ENCODE peak calls at places on chromosomes 6 and 20, in six cellular contexts. One of them, this sample, is unnamed.

GRCh38 chr20:47304287-47304686 is 52.2 kb downstream of the ZMYND8 start:
- DNase-seq in HCT116: no peak
- DNase-seq in HepG2: no peak
- DNase-seq in GM12878: no peak
- DNase-seq in K562: no peak
- DNase-seq in H1: no peak
- DNase-seq in this sample: peak

GRCh38 chr6:169857343-169858292 is 106.2 kb downstream of the ERMARD start:
- DNase-seq in HCT116: no peak
- DNase-seq in HepG2: no peak
- DNase-seq in GM12878: no peak
- DNase-seq in K562: no peak
- DNase-seq in H1: no peak
- DNase-seq in this sample: no peak

GRCh38 chr6:2952557-2953095 is 18.7 kb downstream of the SERPINB6 start:
- DNase-seq in HCT116: peak
- DNase-seq in HepG2: peak
- DNase-seq in GM12878: no peak
- DNase-seq in K562: peak
- DNase-seq in H1: peak
- DNase-seq in this sample: peak

GRCh38 chr6:10567256-10568041 is 46.3 kb downstream of the GCNT2 start:
- DNase-seq in HCT116: no peak
- DNase-seq in HepG2: peak
- DNase-seq in GM12878: no peak
- DNase-seq in K562: no peak
- DNase-seq in H1: no peak
- DNase-seq in this sample: no peak

GRCh38 chr20:46709055-46709458 is 392 bp upstream of the SLC2A10 start:
- DNase-seq in HCT116: no peak
- DNase-seq in HepG2: no peak
- DNase-seq in GM12878: no peak
- DNase-seq in K562: no peak
- DNase-seq in H1: no peak
- DNase-seq in this sample: no peak

GRCh38 chr6:97322811-97323210 is 39.8 kb upstream of the MMS22L start:
- DNase-seq in HCT116: no peak
- DNase-seq in HepG2: no peak
- DNase-seq in GM12878: no peak
- DNase-seq in K562: no peak
- DNase-seq in H1: no peak
- DNase-seq in this sample: no peak

GRCh38 chr6:32116674-32117073 is 7.5 kb upstream of the TNXB start:
- DNase-seq in HCT116: no peak
- DNase-seq in HepG2: peak
- DNase-seq in GM12878: no peak
- DNase-seq in K562: peak
- DNase-seq in H1: no peak
- DNase-seq in this sample: peak

GRCh38 chr6:56223995-56224394 is 23.4 kb downstream of the COL21A1 start:
- DNase-seq in HCT116: no peak
- DNase-seq in HepG2: no peak
- DNase-seq in GM12878: no peak
- DNase-seq in K562: no peak
- DNase-seq in H1: no peak
- DNase-seq in this sample: no peak

GRCh38 chr20:58449703-58450138 is 60.7 kb downstream of the VAPB start:
- DNase-seq in HCT116: no peak
- DNase-seq in HepG2: no peak
- DNase-seq in GM12878: no peak
- DNase-seq in K562: no peak
- DNase-seq in H1: no peak
- DNase-seq in this sample: peak

GRCh38 chr6:133938533-133938932 is 14.5 kb upstream of the TBPL1 start:
- DNase-seq in HCT116: no peak
- DNase-seq in HepG2: no peak
- DNase-seq in GM12878: no peak
- DNase-seq in K562: no peak
- DNase-seq in H1: no peak
- DNase-seq in this sample: no peak

GRCh38 chr20:11045412-11046175 is 371.8 kb upstream of the JAG1 start:
- DNase-seq in HCT116: no peak
- DNase-seq in HepG2: peak
- DNase-seq in GM12878: no peak
- DNase-seq in K562: no peak
- DNase-seq in H1: no peak
- DNase-seq in this sample: no peak

GRCh38 chr6:72953901-72954494 is 271.3 kb downstream of the KHDC1L start:
- DNase-seq in HCT116: no peak
- DNase-seq in HepG2: no peak
- DNase-seq in GM12878: no peak
- DNase-seq in K562: no peak
- DNase-seq in H1: no peak
- DNase-seq in this sample: no peak

GRCh38 chr20:58611236-58612020 is 39.7 kb upstream of the STX16 start:
- DNase-seq in HCT116: no peak
- DNase-seq in HepG2: no peak
- DNase-seq in GM12878: no peak
- DNase-seq in K562: no peak
- DNase-seq in H1: no peak
- DNase-seq in this sample: no peak

GRCh38 chr20:33861458-33861857 is 50.3 kb downstream of the CHMP4B start:
- DNase-seq in HCT116: no peak
- DNase-seq in HepG2: no peak
- DNase-seq in GM12878: no peak
- DNase-seq in K562: no peak
- DNase-seq in H1: no peak
- DNase-seq in this sample: no peak

GRCh38 chr20:6994452-6994851 is 227.0 kb downstream of the BMP2 start:
- DNase-seq in HCT116: no peak
- DNase-seq in HepG2: no peak
- DNase-seq in GM12878: no peak
- DNase-seq in K562: no peak
- DNase-seq in H1: no peak
- DNase-seq in this sample: no peak

GRCh38 chr20:15220009-15220656 is 882.7 kb upstream of the FLRT3 start:
- DNase-seq in HCT116: no peak
- DNase-seq in HepG2: no peak
- DNase-seq in GM12878: no peak
- DNase-seq in K562: no peak
- DNase-seq in H1: no peak
- DNase-seq in this sample: no peak

GRCh38 chr6:27608916-27609883 is 136.3 kb upstream of the ZNF184 start:
- DNase-seq in HCT116: peak
- DNase-seq in HepG2: peak
- DNase-seq in GM12878: peak
- DNase-seq in K562: peak
- DNase-seq in H1: peak
- DNase-seq in this sample: no peak

GRCh38 chr20:63835031-63835858 is 4.2 kb upstream of the ZBTB46 start:
- DNase-seq in HCT116: peak
- DNase-seq in HepG2: peak
- DNase-seq in GM12878: no peak
- DNase-seq in K562: peak
- DNase-seq in H1: peak
- DNase-seq in this sample: peak

GRCh38 chr6:1348675-1349074 is 36.8 kb downstream of the FOXQ1 start:
- DNase-seq in HCT116: no peak
- DNase-seq in HepG2: no peak
- DNase-seq in GM12878: no peak
- DNase-seq in K562: no peak
- DNase-seq in H1: no peak
- DNase-seq in this sample: no peak

GRCh38 chr20:12595841-12596240 is 412.9 kb upstream of the SPTLC3 start:
- DNase-seq in HCT116: no peak
- DNase-seq in HepG2: no peak
- DNase-seq in GM12878: no peak
- DNase-seq in K562: no peak
- DNase-seq in H1: no peak
- DNase-seq in this sample: no peak

GRCh38 chr6:91447530-91447929 is 860.7 kb upstream of the MAP3K7 start:
- DNase-seq in HCT116: no peak
- DNase-seq in HepG2: no peak
- DNase-seq in GM12878: no peak
- DNase-seq in K562: no peak
- DNase-seq in H1: no peak
- DNase-seq in this sample: no peak

GRCh38 chr20:38902601-38903000 is 23.6 kb upstream of the FAM83D start:
- DNase-seq in HCT116: no peak
- DNase-seq in HepG2: no peak
- DNase-seq in GM12878: no peak
- DNase-seq in K562: no peak
- DNase-seq in H1: no peak
- DNase-seq in this sample: no peak

GRCh38 chr6:8556370-8557018 is 121.1 kb upstream of the SLC35B3 start:
- DNase-seq in HCT116: peak
- DNase-seq in HepG2: peak
- DNase-seq in GM12878: no peak
- DNase-seq in K562: no peak
- DNase-seq in H1: no peak
- DNase-seq in this sample: no peak

GRCh38 chr6:118468682-118469465 is 79.2 kb upstream of the PLN start:
- DNase-seq in HCT116: no peak
- DNase-seq in HepG2: peak
- DNase-seq in GM12878: no peak
- DNase-seq in K562: no peak
- DNase-seq in H1: no peak
- DNase-seq in this sample: no peak

GRCh38 chr20:37316116-37316774 is 26.8 kb downstream of the MANBAL start:
- DNase-seq in HCT116: no peak
- DNase-seq in HepG2: no peak
- DNase-seq in GM12878: no peak
- DNase-seq in K562: no peak
- DNase-seq in H1: no peak
- DNase-seq in this sample: no peak

DNA sequence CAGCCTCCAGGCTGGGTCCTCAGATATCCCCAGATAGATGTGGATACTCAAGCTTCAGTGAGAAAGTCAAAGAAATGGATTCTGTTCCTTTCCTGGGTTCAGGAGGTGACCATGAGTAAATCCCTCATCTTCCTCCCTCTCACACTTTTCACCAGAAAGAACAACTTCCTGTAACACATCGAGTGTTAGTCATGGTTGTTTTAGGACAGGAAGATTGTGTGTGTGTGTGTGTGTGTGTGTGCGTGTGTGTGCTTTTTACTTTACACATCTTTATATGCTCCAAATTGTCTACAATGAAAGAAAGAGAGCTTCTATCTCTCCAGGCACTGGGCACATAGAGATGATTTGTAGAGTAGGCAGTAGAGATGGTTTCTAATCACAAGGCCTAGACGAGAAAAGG is 139.9 kb downstream of the TBXT start:
- DNase-seq in HCT116: no peak
- DNase-seq in HepG2: no peak
- DNase-seq in GM12878: no peak
- DNase-seq in K562: no peak
- DNase-seq in H1: no peak
- DNase-seq in this sample: no peak
- TF ChIP-seq JUND in HCT116: no peak
- TF ChIP-seq JUND in HepG2: no peak
- TF ChIP-seq JUND in GM12878: no peak
- TF ChIP-seq JUND in K562: no peak
- TF ChIP-seq JUND in H1: no peak
- TF ChIP-seq JUND in this sample: no peak

GRCh38 chr6:33205172-33206026 is 944 bp downstream of the HSD17B8 start:
- DNase-seq in HCT116: peak
- DNase-seq in HepG2: no peak
- DNase-seq in GM12878: no peak
- DNase-seq in K562: no peak
- DNase-seq in H1: no peak
- DNase-seq in this sample: peak
- H3K9ac ChIP-seq in HCT116: peak
- H3K9ac ChIP-seq in HepG2: peak
- H3K9ac ChIP-seq in GM12878: peak
- H3K9ac ChIP-seq in K562: peak
- H3K9ac ChIP-seq in H1: no peak
- H3K9ac ChIP-seq in this sample: peak

DNA sequence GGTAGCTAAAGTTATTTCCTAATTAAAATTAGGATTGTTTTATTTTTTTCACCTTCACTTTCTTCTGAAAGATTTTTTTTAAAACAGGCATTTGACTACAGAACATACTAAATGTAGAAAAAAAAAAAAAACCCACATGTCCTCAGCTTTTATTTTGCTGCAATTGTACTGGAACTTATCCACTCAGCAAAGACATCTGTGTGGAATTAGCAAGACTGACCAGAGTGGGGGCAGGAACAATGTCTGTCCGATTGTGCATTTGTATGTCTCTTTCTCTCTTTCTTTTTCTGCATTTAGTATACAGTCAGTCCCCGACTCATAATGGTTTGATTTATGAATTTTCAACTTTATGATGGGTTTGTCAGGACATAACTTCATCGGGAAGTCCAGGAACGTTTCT is 77.3 kb downstream of the CHD6 start:
- DNase-seq in HCT116: no peak
- DNase-seq in HepG2: no peak
- DNase-seq in GM12878: no peak
- DNase-seq in K562: no peak
- DNase-seq in H1: no peak
- DNase-seq in this sample: peak
- TF ChIP-seq SIN3A in HCT116: no peak
- TF ChIP-seq SIN3A in HepG2: no peak
- TF ChIP-seq SIN3A in GM12878: no peak
- TF ChIP-seq SIN3A in K562: no peak
- TF ChIP-seq SIN3A in H1: no peak
- TF ChIP-seq SIN3A in this sample: no peak

GRCh38 chr20:35820715-35821114 is 48.9 kb downstream of the PHF20 start:
- DNase-seq in HCT116: no peak
- DNase-seq in HepG2: no peak
- DNase-seq in GM12878: no peak
- DNase-seq in K562: no peak
- DNase-seq in H1: no peak
- DNase-seq in this sample: no peak

GRCh38 chr20:35823937-35824336 is 52.1 kb downstream of the PHF20 start:
- DNase-seq in HCT116: no peak
- DNase-seq in HepG2: no peak
- DNase-seq in GM12878: no peak
- DNase-seq in K562: no peak
- DNase-seq in H1: no peak
- DNase-seq in this sample: no peak

GRCh38 chr20:35823147-35823546 is 51.3 kb downstream of the PHF20 start:
- DNase-seq in HCT116: no peak
- DNase-seq in HepG2: no peak
- DNase-seq in GM12878: no peak
- DNase-seq in K562: peak
- DNase-seq in H1: no peak
- DNase-seq in this sample: no peak

GRCh38 chr20:35826361-35826760 is 54.5 kb downstream of the PHF20 start:
- DNase-seq in HCT116: no peak
- DNase-seq in HepG2: no peak
- DNase-seq in GM12878: no peak
- DNase-seq in K562: no peak
- DNase-seq in H1: no peak
- DNase-seq in this sample: no peak

DNA sequence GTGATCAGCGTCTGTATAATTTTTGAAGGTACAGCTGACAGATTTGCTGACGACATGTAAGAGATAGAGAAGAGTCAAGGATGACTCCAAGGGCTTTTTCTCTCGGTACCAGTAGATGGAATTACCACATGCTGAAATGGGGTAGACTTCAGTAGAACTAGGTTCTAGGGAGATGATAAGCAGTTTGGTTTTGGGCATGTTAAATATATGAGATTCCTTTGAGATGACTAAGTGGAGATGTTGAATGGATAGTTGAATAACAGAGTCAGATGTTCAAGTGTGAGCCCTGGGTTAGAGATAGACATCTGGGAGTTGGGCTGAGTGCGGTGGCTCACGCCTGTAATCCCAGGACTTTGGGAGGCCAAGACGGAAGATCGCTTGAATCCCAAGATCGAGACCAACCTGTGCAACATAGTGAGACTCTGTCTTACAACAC is 50.0 kb downstream of the PHF20 start:
- DNase-seq in HCT116: no peak
- DNase-seq in HepG2: peak
- DNase-seq in GM12878: no peak
- DNase-seq in K562: no peak
- DNase-seq in H1: no peak
- DNase-seq in this sample: no peak
- TF ChIP-seq JUND in HCT116: no peak
- TF ChIP-seq JUND in HepG2: no peak
- TF ChIP-seq JUND in GM12878: no peak
- TF ChIP-seq JUND in K562: peak
- TF ChIP-seq JUND in H1: no peak
- TF ChIP-seq JUND in this sample: peak

This sample was measured in SK-N-SH.